ENCODE peak calls at places on chromosomes 16 and 17, in eight cellular contexts. C is lung, P is OCI-LY7, G is choroid plexus epithelial cell, J is heart left ventricle, I is colonic mucosa, U is ascending aorta, S is astrocyte of the spinal cord. R is an unnamed sample.

GRCh38 chr16:69804283-69804682 is 42.2 kb downstream of the WWP2 start:
- DNase-seq in J (no peak), G (no peak), S (no peak), P (no peak), U (no peak), C (no peak), I (no peak), R (no peak)

GRCh38 chr17:39485555-39485954 is 24.3 kb downstream of the CDK12 start:
- DNase-seq in P (no peak), J (no peak), C (no peak), U (no peak), S (peak; percentile 78), G (peak; percentile 95), I (no peak), R (no peak)

GRCh38 chr17:77737442-77738265 is 220.8 kb upstream of the TNRC6C start:
- DNase-seq in J (no peak), P (no peak), U (no peak), C (peak; percentile 47), G (no peak), S (no peak), I (peak; percentile 17), R (no peak)

GRCh38 chr17:17060930-17061329 is 18.7 kb downstream of the MPRIP start:
- DNase-seq in J (peak; percentile 10), S (no peak), P (no peak), G (no peak), I (no peak), C (no peak), U (no peak), R (no peak)

GRCh38 chr17:66330646-66331037 is 28.2 kb downstream of the PRKCA start:
- DNase-seq in S (peak; percentile 37), G (no peak), I (no peak), P (no peak), J (no peak), U (no peak), C (no peak), R (no peak)

GRCh38 chr16:72961863-72962262 is 86.1 kb downstream of the ZFHX3 start:
- DNase-seq in I (peak; percentile 47), U (no peak), G (no peak), S (no peak), J (no peak), P (no peak), C (no peak), R (peak; percentile 52)

GRCh38 chr17:77110006-77110374 is 30.8 kb upstream of the SEC14L1 start:
- DNase-seq in J (no peak), I (no peak), G (peak; percentile 77), U (no peak), C (no peak), S (peak; percentile 67), P (peak; percentile 85), R (no peak)

GRCh38 chr17:59368218-59368857 is 36.9 kb downstream of the YPEL2 start:
- DNase-seq in J (no peak), S (no peak), P (no peak), C (no peak), I (no peak), U (no peak), G (no peak), R (no peak)

GRCh38 chr17:22484826-22485225 is 792.5 kb downstream of the KCNJ18 start:
- DNase-seq in I (no peak), J (no peak), S (no peak), U (no peak), P (no peak), C (no peak), G (no peak), R (no peak)

GRCh38 chr17:69245617-69246016 is 17.0 kb upstream of the ABCA10 start:
- DNase-seq in C (no peak), J (no peak), S (no peak), U (no peak), G (no peak), I (no peak), P (no peak), R (no peak)

GRCh38 chr17:76500074-76500744 is 1.0 kb downstream of the RHBDF2 start:
- DNase-seq in I (no peak), G (no peak), U (no peak), P (peak; percentile 50), C (no peak), S (no peak), J (no peak), R (no peak)

GRCh38 chr17:38798614-38799500 is 499 bp downstream of the PIP4K2B start:
- DNase-seq in C (peak; percentile 40), G (peak; percentile 53), J (peak; percentile 57), P (no peak), S (peak; percentile 25), I (peak; percentile 54), U (no peak), R (peak; percentile 75)

GRCh38 chr17:75783069-75783783 is 1.4 kb upstream of the UNK start:
- DNase-seq in G (peak; percentile 79), S (peak; percentile 75), I (no peak), C (no peak), U (no peak), P (peak; percentile 90), J (no peak), R (peak; percentile 4)

GRCh38 chr16:15919331-15919730 is 30.1 kb upstream of the ABCC1 start:
- DNase-seq in I (no peak), U (no peak), P (no peak), G (no peak), C (no peak), S (no peak), J (no peak), R (no peak)

GRCh38 chr16:57115504-57116182 is 23.3 kb downstream of the CPNE2 start:
- DNase-seq in U (no peak), C (no peak), P (no peak), J (peak; percentile 83), G (peak; percentile 89), S (peak; percentile 89), I (no peak), R (no peak)

GRCh38 chr16:66483689-66484452 is 56.8 kb downstream of the BEAN1 start:
- DNase-seq in I (peak; percentile 81), G (peak; percentile 83), S (peak; percentile 63), P (peak; percentile 77), U (no peak), C (peak; percentile 83), J (peak; percentile 78), R (peak; percentile 71)

GRCh38 chr17:55163408-55163807 is 101.4 kb upstream of the HLF start:
- DNase-seq in P (peak; percentile 53), G (no peak), C (no peak), J (no peak), I (no peak), S (no peak), U (no peak), R (no peak)

DNA sequence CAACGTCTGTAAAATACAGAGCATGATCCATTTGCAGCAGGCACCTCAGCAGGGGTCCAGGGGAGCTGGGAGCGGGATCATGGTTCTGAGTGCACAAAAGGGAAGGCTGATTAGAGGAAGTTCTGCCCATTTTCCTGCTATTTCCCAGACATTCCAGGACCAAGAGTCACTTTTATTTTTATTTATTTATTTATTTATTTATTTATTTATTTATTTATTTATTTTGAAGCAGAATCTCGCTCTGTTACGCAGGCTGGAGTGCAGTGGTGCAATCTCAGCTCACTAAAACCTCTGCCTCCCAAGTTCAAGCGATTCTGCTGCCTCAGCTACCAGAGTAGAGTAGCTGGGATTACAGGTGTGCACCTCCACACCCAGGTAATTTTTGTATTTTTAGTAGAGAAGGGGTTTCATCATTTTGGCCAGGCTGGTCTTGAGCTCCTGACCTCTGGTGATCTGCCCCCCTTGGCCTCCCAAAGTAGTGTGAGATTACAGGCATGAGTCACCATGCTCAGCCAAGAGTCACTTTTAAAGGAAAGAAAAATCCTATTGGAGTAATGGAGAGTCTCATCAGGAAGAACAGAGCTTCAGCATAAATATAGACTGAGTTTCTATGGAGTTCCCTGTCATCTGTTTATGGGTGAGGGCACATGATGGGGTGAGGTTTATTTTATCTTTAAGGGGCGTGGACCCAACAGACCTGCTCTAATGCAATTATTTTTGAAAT is 355.2 kb downstream of the HAPSTR1 start:
- DNase-seq in P (no peak), U (no peak), I (no peak), J (peak; percentile 46), G (no peak), C (no peak), S (no peak), R (no peak)
- TF ChIP-seq CTCF in P (no peak), U (no peak), I (no peak), J (no peak), G (no peak), C (no peak), S (no peak), R (no peak)

DNA sequence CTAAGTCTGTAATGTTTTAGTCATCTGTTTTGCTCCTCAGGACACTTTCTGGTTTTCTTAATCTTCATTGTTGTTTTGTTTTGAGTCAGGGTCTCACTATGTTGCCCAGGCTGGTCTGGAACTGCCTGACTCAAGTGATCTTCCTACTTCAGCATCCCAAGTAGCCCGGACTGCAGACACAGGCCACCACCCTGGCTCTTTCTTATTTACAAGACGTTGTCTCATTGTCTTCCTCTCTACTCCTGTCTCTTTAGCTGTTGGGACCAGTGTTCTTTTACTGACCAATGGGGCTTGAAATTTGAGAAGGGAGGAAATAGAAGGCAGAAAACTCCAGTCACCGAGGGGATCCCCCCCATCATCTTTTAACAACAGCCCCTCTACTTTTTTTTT is 1.2 kb downstream of the SCPEP1 start:
- DNase-seq in C (no peak), U (no peak), G (no peak), S (no peak), J (no peak), P (peak; percentile 42), I (no peak), R (no peak)
- H3K4me3 ChIP-seq in C (no peak overlapping the region), U (no peak overlapping the region), G (peak overlapping the region; percentile 87), S (peak overlapping the region; percentile 69), J (peak overlapping the region; percentile 70), P (peak overlapping the region; percentile 78), I (no peak overlapping the region), R (no peak overlapping the region)

DNA sequence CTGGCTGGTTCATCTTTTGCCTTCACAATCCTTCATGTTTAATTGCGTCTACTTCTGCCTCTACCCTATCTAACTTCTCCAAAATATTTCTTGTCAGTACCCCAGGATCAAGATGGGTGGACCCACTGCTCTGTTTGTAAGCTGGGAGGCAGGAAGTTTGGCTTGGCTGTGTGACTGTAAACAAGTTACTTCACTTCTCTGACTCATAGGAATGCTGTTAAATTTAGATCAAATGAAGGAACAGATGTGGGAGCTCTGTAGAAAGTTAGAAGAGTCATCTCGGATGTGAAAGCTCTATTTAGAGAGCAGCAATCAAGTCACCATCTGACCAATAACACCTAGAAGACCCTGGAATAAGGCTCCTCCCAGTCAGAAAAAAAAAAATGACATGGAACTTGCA is 55.2 kb upstream of the MRTFB start:
- DNase-seq in G (peak; percentile 89), P (no peak), J (peak; percentile 51), C (no peak), U (no peak), I (no peak), S (peak; percentile 67), R (no peak)
- TF ChIP-seq CTCF in G (peak; percentile 31), P (no peak), J (no peak), C (no peak), U (no peak), I (no peak), S (no peak), R (no peak)

DNA sequence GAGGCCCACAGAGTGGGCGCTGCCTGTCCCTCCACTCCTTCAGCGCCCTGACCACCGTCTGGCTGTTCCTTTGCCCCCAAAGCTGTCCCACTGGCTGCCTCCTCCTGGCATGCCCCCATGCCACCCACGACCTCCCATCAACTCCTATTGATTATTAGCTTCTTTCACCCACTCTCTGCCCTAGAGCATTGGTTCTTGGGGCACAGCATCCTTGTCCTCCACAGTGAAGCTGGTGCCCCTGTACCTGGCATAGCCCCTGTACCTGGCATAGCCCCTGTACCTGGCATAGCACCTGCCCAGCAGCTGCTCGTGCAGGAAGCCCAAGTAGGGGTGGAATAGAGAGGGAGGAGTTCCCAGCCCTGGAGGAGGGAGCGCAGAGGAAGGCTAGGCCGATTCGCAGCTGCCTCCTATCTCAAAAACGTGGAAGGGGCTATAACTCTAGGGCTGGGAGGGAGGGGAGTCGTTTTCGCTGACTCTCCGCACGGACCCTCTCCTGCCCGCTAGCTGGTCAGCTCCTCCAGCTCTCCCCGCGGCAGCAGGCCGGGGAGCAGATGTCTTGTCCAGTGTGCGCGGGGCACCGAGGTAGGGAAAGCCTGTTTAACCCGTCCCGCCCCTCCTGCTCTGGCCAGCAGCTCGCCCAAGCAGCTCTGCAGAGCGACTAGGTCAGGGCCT is 5.7 kb upstream of the ACTG1 start:
- DNase-seq in C (no peak), U (no peak), G (no peak), S (no peak), P (peak; percentile 40), J (peak; percentile 29), I (no peak), R (no peak)
- H3K4me3 ChIP-seq in C (no peak overlapping the region), U (peak overlapping the region; percentile 65), G (peak overlapping the region; percentile 35), S (peak overlapping the region; percentile 22), P (peak overlapping the region; percentile 90), J (peak overlapping the region; percentile 48), I (peak overlapping the region; percentile 62), R (peak overlapping the region; percentile 80)